ENCODE peak calls at places on chromosomes 13 and 19, in four cellular contexts. S is NCI-H2029, M is cardiac fibroblast, A is iris pigment epithelial cell. C is an unnamed sample.

GRCh38 chr19:43820098-43820860 is 6.8 kb upstream of the ZNF283 start:
- DNase-seq in S (no peak), M (peak; percentile 60), A (peak; percentile 56), C (peak; percentile 3)

GRCh38 chr19:31233288-31233687 is 115.9 kb downstream of the TSHZ3 start:
- DNase-seq in M (no peak), S (no peak), A (peak; percentile 15), C (no peak)

GRCh38 chr19:10712754-10713153 is 5.1 kb upstream of the DNM2 start:
- DNase-seq in A (no peak), M (no peak), S (no peak), C (no peak)

GRCh38 chr13:49791753-49792549 is 531 bp downstream of the KPNA3 start:
- DNase-seq in S (no peak), A (peak; percentile 56), M (peak; percentile 44), C (peak; percentile 42)

GRCh38 chr19:34733266-34733825 is 697 bp upstream of the ZNF181 start:
- DNase-seq in A (no peak), M (no peak), S (peak; percentile 66), C (no peak)

GRCh38 chr13:64928704-64929499 is 2301.2 kb downstream of the PCDH9 start:
- DNase-seq in A (peak; percentile 91), M (peak; percentile 62), S (no peak), C (no peak)

GRCh38 chr19:56321981-56322558 is 7.4 kb upstream of the ZSCAN5A start:
- DNase-seq in S (no peak), M (no peak), A (no peak), C (no peak)

GRCh38 chr19:44753932-44754742 is 5.6 kb downstream of the BCL3 start:
- DNase-seq in M (peak; percentile 96), S (peak; percentile 78), A (peak; percentile 93), C (peak; percentile 40)

GRCh38 chr13:77002590-77003190 is 10.8 kb downstream of the CLN5 start:
- DNase-seq in S (no peak), M (peak; percentile 65), A (peak; percentile 48), C (no peak)

GRCh38 chr19:49469828-49470614 is 4.0 kb upstream of the FLT3LG start:
- DNase-seq in M (no peak), A (no peak), S (no peak), C (peak; percentile 89)

GRCh38 chr19:55189424-55189823 is 9.3 kb upstream of the SYT5 start:
- DNase-seq in A (peak; percentile 97), M (peak; percentile 97), S (no peak), C (no peak)

GRCh38 chr13:51397262-51397933 is 55.4 kb downstream of the INTS6 start:
- DNase-seq in A (peak; percentile 95), S (no peak), M (peak; percentile 71), C (no peak)

GRCh38 chr19:7980635-7981121 is 24.8 kb downstream of the ELAVL1 start:
- DNase-seq in A (no peak), M (no peak), S (no peak), C (no peak)

GRCh38 chr13:44627441-44627840 is 51.3 kb upstream of the TSC22D1 start:
- DNase-seq in M (no peak), A (no peak), S (no peak), C (no peak)

GRCh38 chr13:86464193-86464592 is 665.0 kb upstream of the SLITRK6 start:
- DNase-seq in S (no peak), M (no peak), A (no peak), C (no peak)

GRCh38 chr13:27252467-27252866 is 1.1 kb downstream of the RPL21 start:
- DNase-seq in S (no peak), A (no peak), M (no peak), C (no peak)

GRCh38 chr13:47679391-47679790 is 321.7 kb downstream of the SUCLA2 start:
- DNase-seq in M (peak; percentile 66), S (no peak), A (peak; percentile 34), C (no peak)

GRCh38 chr19:7851623-7852500 is 21.8 kb downstream of the EVI5L start:
- DNase-seq in M (no peak), S (no peak), A (no peak), C (no peak)

GRCh38 chr13:110341445-110342247 is 34.6 kb downstream of the COL4A2 start:
- DNase-seq in S (peak; percentile 91), A (peak; percentile 89), M (peak; percentile 86), C (no peak)

GRCh38 chr19:3345850-3346460 is 20.4 kb upstream of the NFIC start:
- DNase-seq in S (no peak), A (no peak), M (no peak), C (no peak)

GRCh38 chr19:5188548-5189317 is 151.9 kb downstream of the PTPRS start:
- DNase-seq in M (no peak), S (no peak), A (no peak), C (no peak)

GRCh38 chr13:85549819-85550218 is 249.4 kb downstream of the SLITRK6 start:
- DNase-seq in S (no peak), A (no peak), M (no peak), C (no peak)

GRCh38 chr19:35468637-35469036 is 20.6 kb downstream of the FFAR2 start:
- DNase-seq in S (no peak), A (peak; percentile 31), M (peak; percentile 63), C (peak; percentile 62)

GRCh38 chr19:18227781-18228271 is 1.6 kb upstream of the PDE4C start:
- DNase-seq in S (no peak), A (no peak), M (no peak), C (no peak)

GRCh38 chr13:110234532-110234931 is 72.4 kb downstream of the COL4A1 start:
- DNase-seq in M (no peak), S (no peak), A (no peak), C (no peak)

GRCh38 chr19:49560358-49560900 is 19.9 kb downstream of the NOSIP start:
- DNase-seq in A (no peak), M (no peak), S (no peak), C (peak; percentile 47)

GRCh38 chr19:13068064-13068807 is 34.4 kb downstream of the LYL1 start:
- DNase-seq in M (no peak), S (no peak), A (no peak), C (no peak)

GRCh38 chr19:52028780-52029123 is 573 bp upstream of the ZNF614 start:
- DNase-seq in A (no peak), S (no peak), M (no peak), C (no peak)

GRCh38 chr19:33250500-33250899 is 24.9 kb upstream of the SLC7A10 start:
- DNase-seq in A (no peak), M (no peak), S (no peak), C (no peak)

C was measured in central memory CD4-positive, alpha-beta T cell.